ENCODE peak calls at places on chromosomes 16 and 17, in four cellular contexts. I is retina, N is fibroblast of the aortic adventitia, D is AG04449. F is an unnamed sample.
A peak's percentile ranks its signal among the peaks of the same experiment; 100 is the strongest.

GRCh38 chr16:11603331-11603750 is 16.6 kb upstream of the LITAF start:
- DNase-seq in N (peak; percentile 51), I (no peak), D (no peak), F (peak; percentile 83)

GRCh38 chr16:78659668-78660217 is 560.3 kb downstream of the WWOX start:
- DNase-seq in N (no peak), I (no peak), D (no peak), F (no peak)

GRCh38 chr17:72387487-72387886 is 266.7 kb downstream of the SOX9 start:
- DNase-seq in I (no peak), D (no peak), N (peak; percentile 74), F (no peak)

GRCh38 chr17:82330322-82331239 is 3.0 kb downstream of the SECTM1 start:
- DNase-seq in I (peak; percentile 69), D (no peak), N (peak; percentile 76), F (no peak)

GRCh38 chr17:12457493-12457892 is 208.2 kb upstream of the MYOCD start:
- DNase-seq in N (no peak), D (peak; percentile 55), I (no peak), F (no peak)

GRCh38 chr16:85735225-85735722 is 15.6 kb downstream of the C16orf74 start:
- DNase-seq in I (no peak), N (no peak), D (no peak), F (no peak)

GRCh38 chr17:80986046-80986445 is 5.6 kb upstream of the CHMP6 start:
- DNase-seq in I (no peak), D (no peak), N (no peak), F (no peak)

GRCh38 chr16:17283022-17283421 is 187.7 kb downstream of the XYLT1 start:
- DNase-seq in N (no peak), D (no peak), I (peak; percentile 40), F (no peak)

GRCh38 chr17:82108038-82108998 is 10.3 kb upstream of the FASN start:
- DNase-seq in N (no peak), D (no peak), I (peak; percentile 46), F (no peak)

GRCh38 chr16:23524001-23524400 is 13.7 kb upstream of the GGA2 start:
- DNase-seq in N (no peak), D (no peak), I (no peak), F (no peak)

GRCh38 chr16:29821663-29822115 is 1.4 kb downstream of the MVP start:
- DNase-seq in I (no peak), N (peak; percentile 84), D (no peak), F (no peak)

GRCh38 chr17:39400547-39401411 is 647 bp downstream of the FBXL20 start:
- DNase-seq in N (peak; percentile 10), I (no peak), D (no peak), F (no peak)

GRCh38 chr16:56617212-56618085 is 8.1 kb upstream of the MT1E start:
- DNase-seq in I (peak; percentile 62), D (no peak), N (peak; percentile 72), F (peak; percentile 65)

GRCh38 chr17:58986005-58986404 is 120.7 kb downstream of the TRIM37 start:
- DNase-seq in N (no peak), I (no peak), D (no peak), F (no peak)

GRCh38 chr16:4414187-4414909 is 2.0 kb downstream of the CORO7 start:
- DNase-seq in I (no peak), N (no peak), D (no peak), F (no peak)

GRCh38 chr16:61915569-61915968 is 120.7 kb downstream of the CDH8 start:
- DNase-seq in I (no peak), N (no peak), D (no peak), F (no peak)

GRCh38 chr17:12395733-12396354 is 269.8 kb upstream of the MYOCD start:
- DNase-seq in I (no peak), D (no peak), N (no peak), F (peak; percentile 49)

F was measured in neural progenitor cell.